ENCODE peak calls at places on chromosome 4, in four cellular contexts. One of them, this sample, is unnamed.

GRCh38 chr4:24382381-24382780 is 202.0 kb downstream of the DHX15 start:
- DNase-seq in HepG2: peak
- DNase-seq in mammary epithelial cell: peak
- DNase-seq in H1: no peak
- DNase-seq in this sample: peak

GRCh38 chr4:182924497-182924896 is 7.3 kb upstream of the DCTD start:
- DNase-seq in HepG2: no peak
- DNase-seq in mammary epithelial cell: no peak
- DNase-seq in H1: no peak
- DNase-seq in this sample: no peak

GRCh38 chr4:169282429-169283113 is 11.8 kb upstream of the SH3RF1 start:
- DNase-seq in HepG2: no peak
- DNase-seq in mammary epithelial cell: peak
- DNase-seq in H1: no peak
- DNase-seq in this sample: peak

GRCh38 chr4:69858683-69859082 is 1.3 kb downstream of the SULT1E1 start:
- DNase-seq in HepG2: no peak
- DNase-seq in mammary epithelial cell: peak
- DNase-seq in H1: no peak
- DNase-seq in this sample: peak

GRCh38 chr4:3365871-3366842 is 73.3 kb downstream of the RGS12 start:
- DNase-seq in HepG2: no peak
- DNase-seq in mammary epithelial cell: no peak
- DNase-seq in H1: peak
- DNase-seq in this sample: no peak

GRCh38 chr4:175776217-175776616 is 35.8 kb downstream of the GPM6A start:
- DNase-seq in HepG2: no peak
- DNase-seq in mammary epithelial cell: no peak
- DNase-seq in H1: no peak
- DNase-seq in this sample: no peak

GRCh38 chr4:15955670-15956069 is 7.3 kb downstream of the FGFBP2 start:
- DNase-seq in HepG2: no peak
- DNase-seq in mammary epithelial cell: no peak
- DNase-seq in H1: no peak
- DNase-seq in this sample: peak

GRCh38 chr4:169272265-169272886 is 1.6 kb upstream of the SH3RF1 start:
- DNase-seq in HepG2: no peak
- DNase-seq in mammary epithelial cell: peak
- DNase-seq in H1: no peak
- DNase-seq in this sample: peak

GRCh38 chr4:128068927-128069326 is 7.8 kb downstream of the LARP1B start:
- DNase-seq in HepG2: peak
- DNase-seq in mammary epithelial cell: peak
- DNase-seq in H1: peak
- DNase-seq in this sample: peak

GRCh38 chr4:176778063-176778462 is 14.7 kb downstream of the VEGFC start:
- DNase-seq in HepG2: no peak
- DNase-seq in mammary epithelial cell: peak
- DNase-seq in H1: no peak
- DNase-seq in this sample: peak

GRCh38 chr4:3461515-3462291 is 1.4 kb upstream of the DOK7 start:
- DNase-seq in HepG2: no peak
- DNase-seq in mammary epithelial cell: peak
- DNase-seq in H1: no peak
- DNase-seq in this sample: peak

GRCh38 chr4:77631276-77631675 is 25.7 kb downstream of the CXCL13 start:
- DNase-seq in HepG2: no peak
- DNase-seq in mammary epithelial cell: no peak
- DNase-seq in H1: no peak
- DNase-seq in this sample: no peak

GRCh38 chr4:152075253-152075928 is 314.6 kb upstream of the GATB start:
- DNase-seq in HepG2: no peak
- DNase-seq in mammary epithelial cell: no peak
- DNase-seq in H1: no peak
- DNase-seq in this sample: no peak

GRCh38 chr4:119525005-119525749 is 103.4 kb downstream of the PDE5A start:
- DNase-seq in HepG2: peak
- DNase-seq in mammary epithelial cell: peak
- DNase-seq in H1: no peak
- DNase-seq in this sample: peak

GRCh38 chr4:17232575-17233253 is 279.2 kb downstream of the QDPR start:
- DNase-seq in HepG2: no peak
- DNase-seq in mammary epithelial cell: no peak
- DNase-seq in H1: no peak
- DNase-seq in this sample: no peak

GRCh38 chr4:4801013-4801412 is 58.5 kb upstream of the MSX1 start:
- DNase-seq in HepG2: no peak
- DNase-seq in mammary epithelial cell: no peak
- DNase-seq in H1: no peak
- DNase-seq in this sample: no peak

GRCh38 chr4:127479031-127479622 is 153.6 kb upstream of the INTU start:
- DNase-seq in HepG2: peak
- DNase-seq in mammary epithelial cell: peak
- DNase-seq in H1: no peak
- DNase-seq in this sample: peak

GRCh38 chr4:87414806-87415205 is 7.6 kb upstream of the NUDT9 start:
- DNase-seq in HepG2: no peak
- DNase-seq in mammary epithelial cell: no peak
- DNase-seq in H1: no peak
- DNase-seq in this sample: no peak

GRCh38 chr4:123229326-123229725 is 167.3 kb upstream of the SPRY1 start:
- DNase-seq in HepG2: no peak
- DNase-seq in mammary epithelial cell: no peak
- DNase-seq in H1: no peak
- DNase-seq in this sample: no peak

GRCh38 chr4:64781737-64782326 is 372.6 kb upstream of the TECRL start:
- DNase-seq in HepG2: peak
- DNase-seq in mammary epithelial cell: peak
- DNase-seq in H1: no peak
- DNase-seq in this sample: peak

GRCh38 chr4:57110635-57111546 is 706 bp upstream of the IGFBP7 start:
- DNase-seq in HepG2: no peak
- DNase-seq in mammary epithelial cell: peak
- DNase-seq in H1: peak
- DNase-seq in this sample: no peak

GRCh38 chr4:153494562-153494961 is 28.4 kb downstream of the TMEM131L start:
- DNase-seq in HepG2: no peak
- DNase-seq in mammary epithelial cell: peak
- DNase-seq in H1: peak
- DNase-seq in this sample: no peak

GRCh38 chr4:17142232-17142711 is 243.8 kb upstream of the LDB2 start:
- DNase-seq in HepG2: no peak
- DNase-seq in mammary epithelial cell: no peak
- DNase-seq in H1: no peak
- DNase-seq in this sample: no peak

GRCh38 chr4:113222006-113222405 is 172.6 kb downstream of the ANK2 start:
- DNase-seq in HepG2: no peak
- DNase-seq in mammary epithelial cell: no peak
- DNase-seq in H1: no peak
- DNase-seq in this sample: no peak

GRCh38 chr4:1471443-1472147 is 65.4 kb upstream of the NKX1-1 start:
- DNase-seq in HepG2: no peak
- DNase-seq in mammary epithelial cell: no peak
- DNase-seq in H1: no peak
- DNase-seq in this sample: no peak

GRCh38 chr4:52880994-52881393 is 18.9 kb downstream of the RASL11B start:
- DNase-seq in HepG2: no peak
- DNase-seq in mammary epithelial cell: no peak
- DNase-seq in H1: no peak
- DNase-seq in this sample: no peak

DNA sequence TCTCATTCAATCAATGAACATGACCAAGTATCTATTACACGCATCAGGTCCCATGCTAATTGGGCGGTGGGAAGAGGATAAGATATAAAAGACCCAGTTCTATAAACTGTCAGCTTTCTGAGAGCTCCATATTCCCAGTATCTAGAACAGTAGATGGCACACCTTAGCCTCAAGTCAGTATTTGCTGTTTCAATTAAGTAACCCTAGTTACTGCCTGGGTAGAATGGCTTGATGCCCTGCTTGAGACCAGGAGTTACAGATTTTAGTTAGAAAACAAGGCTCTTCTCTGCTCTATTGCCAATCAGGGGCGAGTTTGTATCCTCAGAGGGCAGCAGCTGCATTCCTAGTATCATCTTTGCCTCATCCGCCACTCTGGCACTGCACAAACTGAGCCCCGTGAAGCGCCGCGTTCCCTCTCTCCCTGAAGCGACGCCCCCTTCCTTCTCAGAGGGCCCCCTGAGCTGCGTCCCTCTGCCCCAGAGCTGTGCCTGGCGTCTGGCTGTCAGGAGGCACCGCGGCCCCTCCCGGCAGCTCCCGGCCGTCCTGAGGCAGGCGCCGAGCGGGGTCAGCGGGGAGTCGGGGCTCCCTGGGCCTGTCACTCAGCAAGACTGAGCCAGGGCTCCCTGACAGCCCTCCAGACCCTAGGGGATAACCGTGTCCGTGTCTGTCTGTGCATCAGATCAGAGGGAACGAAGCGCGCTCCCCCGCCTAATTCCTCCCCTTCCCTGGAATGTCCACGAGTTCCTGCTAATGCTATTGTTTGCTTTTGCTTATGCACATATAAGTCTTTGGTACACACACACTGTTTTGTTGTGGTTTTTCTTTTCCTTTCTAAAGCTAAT is 212.4 kb upstream of the TTC29 start:
- DNase-seq in HepG2: peak
- DNase-seq in mammary epithelial cell: no peak
- DNase-seq in H1: peak
- DNase-seq in this sample: peak
- H2AFZ ChIP-seq in HepG2: no peak
- H2AFZ ChIP-seq in mammary epithelial cell: peak
- H2AFZ ChIP-seq in H1: peak
- H2AFZ ChIP-seq in this sample: peak

DNA sequence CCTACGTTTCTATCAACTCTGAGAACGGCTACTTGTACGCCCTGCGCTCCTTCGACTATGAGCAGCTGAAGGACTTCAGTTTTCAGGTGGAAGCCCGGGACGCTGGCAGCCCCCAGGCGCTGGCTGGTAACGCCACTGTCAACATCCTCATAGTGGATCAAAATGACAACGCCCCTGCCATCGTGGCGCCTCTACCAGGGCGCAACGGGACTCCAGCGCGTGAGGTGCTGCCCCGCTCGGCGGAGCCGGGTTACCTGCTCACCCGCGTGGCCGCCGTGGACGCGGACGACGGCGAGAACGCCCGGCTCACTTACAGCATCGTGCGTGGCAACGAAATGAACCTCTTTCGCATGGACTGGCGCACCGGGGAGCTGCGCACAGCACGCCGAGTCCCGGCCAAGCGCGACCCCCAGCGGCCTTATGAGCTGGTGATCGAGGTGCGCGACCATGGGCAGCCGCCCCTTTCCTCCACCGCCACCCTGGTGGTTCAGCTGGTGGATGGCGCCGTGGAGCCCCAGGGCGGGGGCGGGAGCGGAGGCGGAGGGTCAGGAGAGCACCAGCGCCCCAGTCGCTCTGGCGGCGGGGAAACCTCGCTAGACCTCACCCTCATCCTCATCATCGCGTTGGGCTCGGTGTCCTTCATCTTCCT is 2.7 kb downstream of the PCDH10 start:
- DNase-seq in HepG2: no peak
- DNase-seq in mammary epithelial cell: no peak
- DNase-seq in H1: peak
- DNase-seq in this sample: no peak
- H2AFZ ChIP-seq in HepG2: no peak
- H2AFZ ChIP-seq in mammary epithelial cell: no peak
- H2AFZ ChIP-seq in H1: peak
- H2AFZ ChIP-seq in this sample: no peak

GRCh38 chr4:139625487-139625886 is 40.1 kb upstream of the MGST2 start:
- DNase-seq in HepG2: no peak
- DNase-seq in mammary epithelial cell: no peak
- DNase-seq in H1: no peak
- DNase-seq in this sample: no peak

GRCh38 chr4:139622856-139623255 is 42.8 kb upstream of the MGST2 start:
- DNase-seq in HepG2: no peak
- DNase-seq in mammary epithelial cell: no peak
- DNase-seq in H1: no peak
- DNase-seq in this sample: no peak

GRCh38 chr4:139619644-139620043 is 46.0 kb upstream of the MGST2 start:
- DNase-seq in HepG2: peak
- DNase-seq in mammary epithelial cell: peak
- DNase-seq in H1: no peak
- DNase-seq in this sample: peak

GRCh38 chr4:139628184-139629012 is 37.2 kb upstream of the MGST2 start:
- DNase-seq in HepG2: no peak
- DNase-seq in mammary epithelial cell: no peak
- DNase-seq in H1: no peak
- DNase-seq in this sample: no peak

DNA sequence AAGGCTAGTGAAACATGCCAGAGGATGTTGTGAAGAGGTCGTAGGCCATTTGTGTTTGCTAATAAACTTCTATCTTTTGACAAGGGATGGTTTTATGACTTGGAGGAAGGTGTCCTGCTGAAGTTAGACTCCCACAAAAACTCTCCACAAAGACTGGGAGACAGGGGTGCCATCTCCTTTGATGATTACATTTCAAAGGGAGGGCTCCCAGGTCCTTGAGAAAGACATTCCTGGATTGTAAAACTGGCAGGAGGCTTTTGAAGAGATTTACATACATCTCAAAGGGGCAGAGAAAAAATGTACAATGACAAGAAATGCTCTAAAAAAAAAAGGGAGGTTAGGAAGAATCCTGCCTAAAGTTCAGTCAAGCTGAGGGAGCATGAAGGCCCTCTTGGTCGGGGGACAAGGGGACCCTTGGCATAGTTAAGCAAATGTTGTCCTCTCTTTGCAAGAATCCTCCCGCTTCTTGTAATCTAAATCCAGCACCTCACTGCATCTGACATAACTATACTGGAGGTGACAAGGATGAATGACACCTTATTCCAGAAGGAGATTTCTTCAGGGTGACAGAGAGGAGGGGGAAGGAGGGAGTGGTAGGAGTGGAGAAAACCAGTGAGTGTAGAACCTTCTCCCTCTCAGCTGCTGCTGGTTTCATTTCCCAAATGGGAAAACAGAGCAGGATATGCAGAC is 41.0 kb upstream of the MGST2 start:
- DNase-seq in HepG2: no peak
- DNase-seq in mammary epithelial cell: no peak
- DNase-seq in H1: no peak
- DNase-seq in this sample: no peak
- H2AFZ ChIP-seq in HepG2: no peak
- H2AFZ ChIP-seq in mammary epithelial cell: no peak
- H2AFZ ChIP-seq in H1: no peak
- H2AFZ ChIP-seq in this sample: no peak

GRCh38 chr4:168021666-168022065 is 70.7 kb upstream of the ANXA10 start:
- DNase-seq in HepG2: no peak
- DNase-seq in mammary epithelial cell: peak
- DNase-seq in H1: no peak
- DNase-seq in this sample: peak

GRCh38 chr4:168019019-168019651 is 73.2 kb upstream of the ANXA10 start:
- DNase-seq in HepG2: no peak
- DNase-seq in mammary epithelial cell: peak
- DNase-seq in H1: no peak
- DNase-seq in this sample: peak

DNA sequence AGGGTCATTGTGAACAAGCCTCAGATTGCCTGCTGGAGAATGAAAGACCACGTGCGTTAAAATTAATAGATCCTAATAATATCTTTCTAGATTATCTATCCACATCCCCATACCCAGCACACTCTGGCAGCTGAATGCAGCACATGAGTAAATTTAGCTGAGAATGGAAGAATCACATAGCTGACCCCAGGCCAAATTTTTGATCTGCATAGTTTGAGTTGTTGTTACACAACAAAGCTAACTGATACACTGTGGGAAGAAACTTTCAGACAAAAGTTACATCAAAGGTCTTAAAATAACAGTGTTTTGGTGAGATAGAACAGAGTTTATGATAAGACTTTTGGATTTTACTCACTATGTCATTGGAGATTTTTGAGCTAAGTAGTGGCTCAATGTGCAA is 72.4 kb upstream of the ANXA10 start:
- DNase-seq in HepG2: no peak
- DNase-seq in mammary epithelial cell: no peak
- DNase-seq in H1: no peak
- DNase-seq in this sample: no peak
- H2AFZ ChIP-seq in HepG2: no peak
- H2AFZ ChIP-seq in mammary epithelial cell: no peak
- H2AFZ ChIP-seq in H1: no peak
- H2AFZ ChIP-seq in this sample: no peak

This sample was measured in PC-3.